ENCODE peak calls at places on chromosomes 6 and 20, in nine cellular contexts. L, V, O, W, K, A, F, E and Z are unnamed samples.

GRCh38 chr20:47792021-47792618 is 6.8 kb upstream of the SULF2 start:
- DNase-seq in V (no peak), L (peak; percentile 37), A (no peak), K (peak; percentile 91), E (no peak), F (no peak), W (peak; percentile 47), O (peak; percentile 92), Z (peak; percentile 95)

GRCh38 chr6:53301801-53302537 is 46.8 kb downstream of the ELOVL5 start:
- DNase-seq in L (no peak), A (peak; percentile 87), O (no peak), W (no peak), K (no peak), V (no peak), F (no peak), E (no peak), Z (no peak)

GRCh38 chr20:37922016-37922415 is 19.1 kb downstream of the VSTM2L start:
- DNase-seq in O (no peak), V (no peak), K (no peak), A (no peak), E (no peak), L (no peak), W (no peak), F (no peak), Z (no peak)

GRCh38 chr6:44050872-44051421 is 76.3 kb downstream of the MRPL14 start:
- DNase-seq in E (no peak), F (no peak), A (no peak), L (peak; percentile 8), K (no peak), W (no peak), O (no peak), V (no peak), Z (no peak)

GRCh38 chr6:99146716-99147115 is 199.0 kb upstream of the FBXL4 start:
- DNase-seq in L (no peak), K (no peak), V (no peak), A (no peak), E (no peak), W (no peak), F (no peak), O (no peak), Z (peak; percentile 55)

GRCh38 chr6:3841711-3842565 is 7.2 kb upstream of the FAM50B start:
- DNase-seq in A (peak; percentile 30), K (no peak), L (peak; percentile 8), O (no peak), E (no peak), V (no peak), W (peak; percentile 14), F (no peak), Z (no peak)

GRCh38 chr6:161128230-161128629 is 136.7 kb downstream of the MAP3K4 start:
- DNase-seq in E (no peak), A (no peak), V (no peak), W (no peak), F (no peak), L (no peak), O (no peak), K (no peak), Z (no peak)

GRCh38 chr6:3568396-3569082 is 111.7 kb upstream of the SLC22A23 start:
- DNase-seq in A (peak; percentile 40), E (no peak), W (peak; percentile 5), O (no peak), L (no peak), F (no peak), V (no peak), K (no peak), Z (no peak)

GRCh38 chr6:144922120-144922722 is 637.1 kb downstream of the UTRN start:
- DNase-seq in O (no peak), E (no peak), A (no peak), K (no peak), L (no peak), W (no peak), V (no peak), F (no peak), Z (no peak)

GRCh38 chr20:5908981-5909380 is 41.4 kb downstream of the TRMT6 start:
- DNase-seq in L (no peak), A (no peak), K (no peak), E (no peak), W (no peak), O (no peak), V (no peak), F (no peak), Z (no peak)

GRCh38 chr6:111580826-111581505 is 24.7 kb downstream of the TRAF3IP2 start:
- DNase-seq in A (no peak), E (no peak), W (no peak), V (no peak), K (peak; percentile 73), F (no peak), O (no peak), L (no peak), Z (no peak)

GRCh38 chr6:10552237-10552810 is 31.2 kb downstream of the GCNT2 start:
- DNase-seq in V (no peak), O (no peak), K (no peak), W (no peak), L (peak; percentile 54), E (no peak), F (no peak), A (no peak), Z (no peak)

GRCh38 chr20:15772826-15773225 is 800.4 kb downstream of the KIF16B start:
- DNase-seq in W (no peak), A (no peak), K (no peak), O (no peak), L (no peak), E (no peak), V (no peak), F (no peak), Z (no peak)

GRCh38 chr6:123171341-123171740 is 175.3 kb downstream of the CLVS2 start:
- DNase-seq in W (no peak), F (no peak), K (no peak), V (no peak), O (no peak), L (no peak), A (no peak), E (no peak), Z (no peak)

GRCh38 chr6:14747881-14748520 is 497.9 kb upstream of the JARID2 start:
- DNase-seq in K (no peak), O (no peak), A (no peak), F (no peak), V (no peak), E (no peak), L (no peak), W (no peak), Z (no peak)

GRCh38 chr20:11922561-11922960 is 4.9 kb downstream of the BTBD3 start:
- DNase-seq in V (no peak), W (no peak), K (no peak), O (no peak), L (no peak), E (no peak), F (no peak), A (no peak), Z (no peak)

DNA sequence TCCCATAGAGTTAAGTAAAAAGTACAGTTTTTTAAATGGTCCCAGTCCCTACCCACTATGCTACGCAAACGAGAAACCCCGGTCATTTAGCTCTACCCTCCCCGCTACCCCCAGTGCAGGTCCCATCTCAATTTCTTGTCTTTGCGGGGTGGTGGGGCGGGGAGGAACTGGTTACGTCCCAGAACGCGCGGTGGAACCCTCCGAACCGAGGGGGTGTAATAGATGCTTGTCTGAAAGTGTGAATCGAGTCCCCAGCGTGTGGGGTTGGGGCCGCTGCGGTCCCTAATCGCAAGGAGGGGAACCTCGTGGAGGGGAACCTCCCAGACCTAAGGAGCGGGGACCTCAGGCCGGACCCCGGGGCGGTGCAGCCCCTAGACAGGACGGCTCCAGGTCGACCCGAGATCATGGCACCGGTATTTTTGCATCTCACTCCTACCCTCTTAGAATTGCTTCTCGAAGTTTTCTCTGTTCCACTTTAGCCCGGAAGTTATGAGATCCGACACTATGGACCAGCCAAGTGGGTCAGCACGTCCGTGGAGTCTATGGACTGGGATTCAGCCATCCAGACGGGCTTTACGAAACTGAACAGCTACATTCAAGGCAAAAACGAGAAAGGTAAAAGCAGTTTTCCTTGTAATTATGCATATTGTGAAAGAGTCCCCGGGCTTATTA is 779 bp downstream of the HEBP2 start:
- DNase-seq in E (no peak), V (peak; percentile 84), L (peak; percentile 44), A (no peak), K (peak; percentile 74), O (peak; percentile 14), W (no peak), F (no peak), Z (no peak)
- TF ChIP-seq POLR2A in E (no peak), V (no peak), L (no peak), A (no peak), K (no peak), O (no peak), W (no peak), F (no peak), Z (no peak)

DNA sequence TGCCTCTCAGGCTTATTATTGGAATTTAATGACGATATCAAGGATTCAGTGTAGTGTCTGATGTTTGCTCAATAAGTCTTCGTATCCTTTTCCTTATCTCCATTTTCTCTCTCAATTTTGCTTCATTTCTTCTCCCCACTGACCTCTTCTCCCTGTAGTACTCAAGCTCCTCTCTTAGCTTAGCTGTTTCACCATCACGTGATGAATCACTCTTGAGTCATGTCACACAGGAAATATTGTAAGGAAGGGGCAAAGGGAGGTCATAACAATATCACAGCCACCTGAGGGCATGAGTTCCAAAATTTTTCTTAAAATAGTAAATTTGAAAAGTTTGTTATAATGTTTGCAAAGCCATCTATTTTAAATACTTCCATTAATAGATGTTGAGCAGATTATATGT is 392.2 kb upstream of the MARCKS start:
- DNase-seq in W (peak; percentile 47), L (no peak), O (no peak), V (no peak), F (no peak), A (no peak), K (no peak), E (no peak), Z (no peak)
- TF ChIP-seq EP300 in W (no peak), L (no peak), O (no peak), V (no peak), F (no peak), A (no peak), K (no peak), E (no peak), Z (no peak)

DNA sequence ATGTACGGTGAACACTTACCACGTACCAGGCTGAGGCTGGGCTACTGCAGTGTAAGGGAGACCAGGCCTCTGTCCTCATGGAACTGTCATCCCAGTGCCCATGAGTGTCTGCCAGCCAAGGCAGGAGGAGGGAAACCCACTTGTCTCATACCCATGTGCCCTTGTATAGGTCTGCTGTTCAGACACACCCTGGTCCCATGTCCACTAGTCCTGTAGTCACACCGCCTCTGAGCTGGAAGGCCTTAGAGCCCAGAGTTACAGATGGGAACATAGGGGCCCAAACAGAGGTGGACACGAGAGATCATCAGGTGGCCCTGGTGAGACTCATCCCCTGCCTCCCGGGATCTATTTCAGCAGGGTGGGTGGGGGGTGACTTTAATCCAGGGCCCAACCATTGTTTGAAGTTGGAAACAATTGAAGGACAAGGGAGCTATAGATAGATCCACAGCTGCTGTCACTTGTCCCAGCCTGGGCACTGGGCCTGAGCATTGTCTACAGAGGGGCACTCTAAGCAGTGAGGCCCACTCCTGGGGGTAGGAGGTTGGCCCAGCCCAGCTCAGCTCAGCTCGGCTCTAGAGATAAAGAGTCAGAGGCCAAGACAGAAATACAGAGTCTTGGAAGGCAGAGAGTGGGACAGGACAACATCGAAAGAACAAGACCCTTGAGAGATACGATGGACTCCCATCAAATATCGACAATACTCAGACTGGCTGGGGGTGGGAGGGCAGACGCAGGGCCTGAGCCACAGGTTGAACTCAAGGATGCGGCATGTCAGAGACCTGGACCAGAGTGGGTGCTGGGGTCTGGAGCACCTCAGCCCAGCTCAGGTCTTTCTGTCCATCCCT is 14.7 kb downstream of the MYH7B start:
- DNase-seq in A (no peak), O (no peak), L (no peak), E (no peak), V (no peak), K (no peak), F (no peak), W (no peak), Z (no peak)
- TF ChIP-seq POLR2A in A (no peak), O (no peak), L (no peak), E (no peak), V (no peak), K (no peak), F (no peak), W (no peak), Z (no peak)

GRCh38 chr6:83958250-83958685 is 75.3 kb upstream of the MRAP2 start:
- DNase-seq in K (no peak), F (no peak), V (no peak), E (no peak), W (no peak), L (no peak), A (no peak), O (no peak), Z (no peak)
- TF ChIP-seq EP300 in K (no peak), F (no peak), V (no peak), E (no peak), W (no peak), L (no peak), A (no peak), O (no peak), Z (no peak)